ENCODE peak calls at places on chromosome 5, in four cellular contexts. One of them, this sample, is unnamed.

GRCh38 chr5:41246376-41246775 is 33.0 kb upstream of the C6 start:
- DNase-seq in H1: no peak
- DNase-seq in HepG2: no peak
- DNase-seq in GM12878: no peak
- DNase-seq in this sample: peak

GRCh38 chr5:133111299-133111698 is 59.5 kb downstream of the HSPA4 start:
- DNase-seq in H1: peak
- DNase-seq in HepG2: peak
- DNase-seq in GM12878: peak
- DNase-seq in this sample: peak

GRCh38 chr5:132076202-132076830 is 2.7 kb downstream of the CSF2 start:
- DNase-seq in H1: no peak
- DNase-seq in HepG2: no peak
- DNase-seq in GM12878: no peak
- DNase-seq in this sample: no peak

GRCh38 chr5:43484049-43484849 is 584 bp upstream of the TMEM267 start:
- DNase-seq in H1: peak
- DNase-seq in HepG2: peak
- DNase-seq in GM12878: peak
- DNase-seq in this sample: peak

GRCh38 chr5:127517110-127517479 is 345 bp upstream of the PRRC1 start:
- DNase-seq in H1: no peak
- DNase-seq in HepG2: peak
- DNase-seq in GM12878: peak
- DNase-seq in this sample: no peak

GRCh38 chr5:120538644-120539043 is 74.5 kb downstream of the PRR16 start:
- DNase-seq in H1: no peak
- DNase-seq in HepG2: no peak
- DNase-seq in GM12878: no peak
- DNase-seq in this sample: no peak

GRCh38 chr5:92801921-92802320 is 779.1 kb downstream of the NR2F1-AS1 start:
- DNase-seq in H1: no peak
- DNase-seq in HepG2: peak
- DNase-seq in GM12878: no peak
- DNase-seq in this sample: peak

GRCh38 chr5:161446655-161447054 is 99.9 kb downstream of the GABRB2 start:
- DNase-seq in H1: no peak
- DNase-seq in HepG2: no peak
- DNase-seq in GM12878: no peak
- DNase-seq in this sample: no peak

GRCh38 chr5:42896523-42896922 is 84.8 kb upstream of the SELENOP start:
- DNase-seq in H1: no peak
- DNase-seq in HepG2: no peak
- DNase-seq in GM12878: no peak
- DNase-seq in this sample: no peak

GRCh38 chr5:43642428-43642827 is 39.4 kb downstream of the NNT start:
- DNase-seq in H1: no peak
- DNase-seq in HepG2: no peak
- DNase-seq in GM12878: no peak
- DNase-seq in this sample: no peak

GRCh38 chr5:96745844-96746531 is 61.8 kb downstream of the ERAP1 start:
- DNase-seq in H1: no peak
- DNase-seq in HepG2: no peak
- DNase-seq in GM12878: no peak
- DNase-seq in this sample: no peak

GRCh38 chr5:14395411-14395810 is 186.2 kb upstream of the OTULINL start:
- DNase-seq in H1: no peak
- DNase-seq in HepG2: no peak
- DNase-seq in GM12878: no peak
- DNase-seq in this sample: no peak

GRCh38 chr5:131423056-131423455 is 159.2 kb downstream of the CDC42SE2 start:
- DNase-seq in H1: no peak
- DNase-seq in HepG2: peak
- DNase-seq in GM12878: no peak
- DNase-seq in this sample: peak

DNA sequence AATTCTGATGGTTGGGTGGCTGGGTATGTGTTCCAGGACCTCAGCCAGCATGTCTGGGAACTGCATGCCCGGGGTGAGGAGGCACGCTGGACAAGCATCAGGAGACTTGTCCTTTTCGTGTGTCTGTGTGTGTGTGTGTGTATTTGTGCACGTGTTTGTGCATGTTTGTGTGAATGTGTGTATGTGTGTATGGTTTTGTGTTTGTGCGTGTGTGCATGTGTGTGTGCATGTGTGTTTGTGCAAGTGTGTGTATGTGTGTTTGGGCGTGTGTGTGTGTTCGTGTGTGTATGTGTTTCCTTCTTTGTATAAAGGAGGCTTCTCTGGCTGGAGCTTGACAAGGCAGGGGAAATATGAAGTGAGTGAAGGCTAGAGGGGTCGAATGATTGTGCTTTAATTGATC is 491.5 kb downstream of the IRX1 start:
- DNase-seq in H1: no peak
- DNase-seq in HepG2: no peak
- DNase-seq in GM12878: no peak
- DNase-seq in this sample: no peak
- H3K4me2 ChIP-seq in H1: no peak
- H3K4me2 ChIP-seq in HepG2: no peak
- H3K4me2 ChIP-seq in GM12878: no peak
- H3K4me2 ChIP-seq in this sample: no peak

GRCh38 chr5:165361143-165361542 is 1855.7 kb downstream of the MAT2B start:
- DNase-seq in H1: no peak
- DNase-seq in HepG2: no peak
- DNase-seq in GM12878: no peak
- DNase-seq in this sample: no peak

GRCh38 chr5:165360366-165361142 is 1855.1 kb downstream of the MAT2B start:
- DNase-seq in H1: no peak
- DNase-seq in HepG2: no peak
- DNase-seq in GM12878: no peak
- DNase-seq in this sample: no peak
- TF ChIP-seq EP300 in H1: no peak
- TF ChIP-seq EP300 in HepG2: no peak
- TF ChIP-seq EP300 in GM12878: no peak
- TF ChIP-seq EP300 in this sample: no peak

DNA sequence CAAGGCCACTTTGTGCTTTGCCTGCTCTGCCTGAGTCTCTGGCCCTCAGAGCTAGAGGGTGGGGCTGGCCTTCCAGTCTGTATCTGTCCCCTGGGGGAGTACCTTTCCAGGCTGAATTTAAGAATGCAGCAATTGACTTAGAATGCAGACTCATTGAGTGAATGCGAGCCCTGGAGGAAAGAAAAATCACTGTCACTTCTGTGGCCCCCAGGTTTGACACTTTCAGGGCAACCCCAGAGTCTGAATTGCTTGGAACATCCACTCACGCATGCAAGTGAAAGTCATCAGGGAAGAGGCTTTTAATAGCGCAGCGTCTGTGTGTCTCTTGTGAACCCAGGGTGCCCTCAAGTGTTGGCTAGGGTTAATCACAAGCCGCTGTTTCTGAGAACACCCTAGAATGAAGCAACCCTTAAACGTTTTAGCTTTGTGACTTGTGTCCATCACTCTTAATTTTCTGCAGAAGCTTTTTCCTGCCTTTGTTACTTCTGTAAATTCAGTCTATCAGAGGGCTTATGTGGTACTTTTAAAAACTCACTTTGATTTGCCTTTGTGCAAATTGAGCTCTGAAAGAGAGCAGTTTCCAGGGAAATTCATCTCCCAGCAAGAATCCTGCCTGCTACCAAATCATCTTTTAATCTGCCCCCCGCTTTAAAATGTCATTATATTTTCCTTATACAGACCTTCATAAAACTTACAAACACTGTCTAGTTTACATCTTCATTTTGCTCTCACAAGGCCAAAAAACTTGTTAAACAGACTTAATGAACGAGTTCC is 146.8 kb upstream of the IQGAP2 start:
- DNase-seq in H1: peak
- DNase-seq in HepG2: peak
- DNase-seq in GM12878: no peak
- DNase-seq in this sample: peak
- H3K4me2 ChIP-seq in H1: no peak
- H3K4me2 ChIP-seq in HepG2: no peak
- H3K4me2 ChIP-seq in GM12878: peak
- H3K4me2 ChIP-seq in this sample: peak

GRCh38 chr5:10387690-10388089 is 34.2 kb downstream of the MARCHF6 start:
- DNase-seq in H1: no peak
- DNase-seq in HepG2: no peak
- DNase-seq in GM12878: no peak
- DNase-seq in this sample: no peak

GRCh38 chr5:10391130-10391529 is 37.6 kb downstream of the MARCHF6 start:
- DNase-seq in H1: no peak
- DNase-seq in HepG2: no peak
- DNase-seq in GM12878: no peak
- DNase-seq in this sample: no peak

GRCh38 chr5:10396552-10396951 is 43.1 kb downstream of the MARCHF6 start:
- DNase-seq in H1: no peak
- DNase-seq in HepG2: no peak
- DNase-seq in GM12878: no peak
- DNase-seq in this sample: no peak

DNA sequence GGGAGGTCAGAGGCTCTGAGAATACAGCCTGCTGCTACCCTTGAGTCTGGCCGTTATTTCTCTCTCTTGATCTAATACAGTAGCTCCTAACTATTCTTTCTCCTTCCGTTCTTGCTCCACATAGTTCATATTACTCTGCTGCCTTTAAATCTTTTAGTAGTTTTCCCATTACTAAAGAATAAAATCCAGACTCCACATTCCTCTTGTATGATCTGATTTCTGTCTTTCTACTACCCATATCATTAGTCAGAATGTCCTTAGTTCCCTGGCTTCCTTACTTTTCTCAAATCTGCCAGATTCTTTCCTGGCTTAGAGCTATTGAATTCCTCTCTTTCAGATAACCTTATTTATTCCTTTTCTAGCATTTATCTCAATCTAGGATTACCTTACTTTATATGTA is 40.0 kb downstream of the MARCHF6 start:
- DNase-seq in H1: no peak
- DNase-seq in HepG2: no peak
- DNase-seq in GM12878: no peak
- DNase-seq in this sample: no peak
- TF ChIP-seq EP300 in H1: no peak
- TF ChIP-seq EP300 in HepG2: no peak
- TF ChIP-seq EP300 in GM12878: no peak
- TF ChIP-seq EP300 in this sample: no peak